ENCODE peak calls at places on chromosomes 3 and 15, in seven cellular contexts. A, E, B, J, F, Y and M are unnamed samples. For H3K4me1, the result is how much of the 10 kb centered on the place peaks cover.

GRCh38 chr15:47820047-47820779 is 102.9 kb downstream of the SEMA6D start:
- DNase-seq in A (no peak), E (no peak), B (no peak), Y (no peak), F (peak), J (no peak), M (no peak)

GRCh38 chr15:28123408-28124023 is 24.4 kb upstream of the OCA2 start:
- DNase-seq in F (peak), A (peak), E (peak), Y (peak), B (peak), J (no peak), M (peak)

GRCh38 chr3:56125358-56126005 is 342.8 kb downstream of the ERC2 start:
- DNase-seq in Y (no peak), E (peak), J (peak), A (no peak), F (peak), B (peak), M (peak)

GRCh38 chr15:73851679-73852078 is 21.7 kb upstream of the TBC1D21 start:
- DNase-seq in F (no peak), J (no peak), B (peak), E (peak), A (no peak), Y (peak), M (no peak)

GRCh38 chr15:54820098-54820497 is 376.6 kb downstream of the RSL24D1 start:
- DNase-seq in Y (no peak), E (no peak), F (no peak), B (no peak), A (no peak), J (no peak), M (no peak)

GRCh38 chr3:117409701-117410459 is 700.3 kb downstream of the TUSC7 start:
- DNase-seq in B (no peak), Y (no peak), J (no peak), A (no peak), E (no peak), F (no peak), M (no peak)

GRCh38 chr3:143337387-143337786 is 217.8 kb downstream of the CHST2 start:
- DNase-seq in A (no peak), E (no peak), J (no peak), Y (no peak), B (no peak), F (no peak), M (no peak)

GRCh38 chr3:184085389-184085852 is 11.4 kb upstream of the HTR3E start:
- DNase-seq in J (no peak), F (no peak), A (no peak), B (peak), E (no peak), Y (no peak), M (no peak)

GRCh38 chr3:60573494-60573893 is 677.8 kb downstream of the FHIT start:
- DNase-seq in A (no peak), Y (no peak), J (no peak), E (peak), F (no peak), B (no peak), M (no peak)

GRCh38 chr3:188052229-188052965 is 101.6 kb upstream of the LPP start:
- DNase-seq in E (peak), F (peak), B (no peak), A (peak), Y (peak), J (peak), M (peak)

GRCh38 chr15:46059921-46060565 is 425.2 kb downstream of the SQOR start:
- DNase-seq in Y (no peak), A (no peak), F (no peak), B (no peak), J (peak), E (peak), M (peak)

GRCh38 chr15:59522988-59523461 is 85.0 kb downstream of the FAM81A start:
- DNase-seq in Y (no peak), E (no peak), J (no peak), F (no peak), A (no peak), B (no peak), M (no peak)

GRCh38 chr15:29059871-29060640 is 174.3 kb downstream of the APBA2 start:
- DNase-seq in A (no peak), B (no peak), J (no peak), E (no peak), Y (no peak), F (no peak), M (no peak)

GRCh38 chr3:177521305-177521704 is 324.0 kb upstream of the TBL1XR1 start:
- DNase-seq in F (no peak), B (no peak), J (no peak), Y (no peak), A (no peak), E (no peak), M (no peak)

GRCh38 chr15:52730163-52730562 is 51.0 kb upstream of the ATOSA start:
- DNase-seq in E (no peak), Y (no peak), A (no peak), B (peak), F (no peak), J (no peak), M (no peak)

GRCh38 chr3:64027708-64028107 is 4.4 kb upstream of the PSMD6 start:
- DNase-seq in A (no peak), B (no peak), F (no peak), E (no peak), Y (no peak), J (no peak), M (no peak)

GRCh38 chr3:78839710-78840109 is 928.1 kb downstream of the ROBO1 start:
- DNase-seq in F (no peak), Y (no peak), E (no peak), B (peak), J (no peak), A (no peak), M (no peak)

GRCh38 chr3:184715943-184716651 is 4.2 kb upstream of the MAGEF1 start:
- DNase-seq in B (no peak), Y (no peak), E (no peak), A (no peak), J (no peak), F (no peak), M (no peak)

GRCh38 chr3:29486087-29486486 is 205.2 kb downstream of the RBMS3 start:
- DNase-seq in F (no peak), Y (no peak), B (peak), E (no peak), J (no peak), A (no peak), M (no peak)

GRCh38 chr3:59872121-59872520 is 822.3 kb upstream of the CFAP20DC start:
- DNase-seq in J (no peak), Y (no peak), E (no peak), A (no peak), F (no peak), B (no peak), M (no peak)

GRCh38 chr15:73109751-73110150 is 57.5 kb downstream of the NEO1 start:
- DNase-seq in Y (no peak), F (no peak), J (no peak), E (no peak), A (no peak), B (no peak), M (no peak)

GRCh38 chr3:186782542-186783069 is 771 bp upstream of the EIF4A2 start:
- DNase-seq in B (no peak), J (no peak), F (no peak), Y (no peak), E (no peak), A (no peak), M (no peak)

GRCh38 chr3:61009025-61009424 is 242.2 kb downstream of the FHIT start:
- DNase-seq in A (no peak), E (peak), Y (no peak), J (no peak), F (no peak), B (no peak), M (no peak)

GRCh38 chr3:72836923-72837322 is 11.3 kb downstream of the SHQ1 start:
- DNase-seq in A (peak), F (no peak), E (peak), B (no peak), Y (no peak), J (peak), M (no peak)

GRCh38 chr3:107598926-107599754 is 76.4 kb downstream of the BBX start:
- DNase-seq in F (peak), Y (peak), J (peak), E (no peak), A (peak), B (peak), M (peak)

GRCh38 chr15:42547926-42548257 is 701 bp downstream of the LRRC57 start:
- DNase-seq in F (no peak), J (no peak), A (no peak), E (no peak), B (no peak), Y (no peak), M (no peak)

GRCh38 chr3:58323795-58324674 is 8.7 kb upstream of the PXK start:
- DNase-seq in J (no peak), Y (no peak), B (no peak), E (no peak), F (no peak), A (no peak), M (no peak)

GRCh38 chr15:42123546-42123945 is 29.2 kb upstream of the PLA2G4D start:
- DNase-seq in F (no peak), Y (no peak), A (no peak), J (no peak), E (no peak), B (no peak), M (no peak)

GRCh38 chr15:45203182-45203581 is 15.4 kb upstream of the SHF start:
- DNase-seq in J (no peak), E (peak), A (no peak), B (no peak), F (no peak), Y (no peak), M (no peak)

GRCh38 chr3:17515445-17516227 is 226.8 kb downstream of the TBC1D5 start:
- DNase-seq in F (no peak), J (no peak), A (no peak), B (peak), Y (no peak), E (no peak), M (no peak)

GRCh38 chr3:190024912-190025311 is 95.8 kb downstream of the P3H2 start:
- DNase-seq in B (no peak), J (no peak), E (no peak), A (no peak), Y (no peak), F (no peak), M (no peak)

GRCh38 chr15:60569596-60569995 is 90.7 kb upstream of the ICE2 start:
- DNase-seq in E (no peak), B (no peak), F (no peak), Y (no peak), J (no peak), A (no peak), M (no peak)
- H3K4me1 ChIP-seq in E (under half), B (under half), F (under half), Y (under half), J (under half), A (under half), M (under half)

GRCh38 chr15:75647370-75648155 is at the start of gene SNX33:
- DNase-seq in A (peak), Y (peak), J (peak), F (peak), E (peak), B (peak), M (peak)
- TF ChIP-seq POLR2A in A (peak), Y (peak), J (peak), F (peak), E (peak), B (peak), M (no peak)

GRCh38 chr3:127030328-127031045 is 47.6 kb downstream of the PLXNA1 start:
- DNase-seq in B (no peak), Y (no peak), J (no peak), F (no peak), E (no peak), A (no peak), M (no peak)

GRCh38 chr3:127032296-127032990 is 49.5 kb downstream of the PLXNA1 start:
- DNase-seq in Y (no peak), J (no peak), B (no peak), A (peak), E (no peak), F (no peak), M (no peak)

GRCh38 chr3:127029521-127030327 is 46.8 kb downstream of the PLXNA1 start:
- DNase-seq in B (no peak), F (no peak), E (no peak), A (no peak), J (no peak), Y (no peak), M (no peak)

GRCh38 chr3:127031845-127032244 is 48.9 kb downstream of the PLXNA1 start:
- DNase-seq in B (no peak), A (peak), J (no peak), E (no peak), Y (no peak), F (no peak), M (no peak)

DNA sequence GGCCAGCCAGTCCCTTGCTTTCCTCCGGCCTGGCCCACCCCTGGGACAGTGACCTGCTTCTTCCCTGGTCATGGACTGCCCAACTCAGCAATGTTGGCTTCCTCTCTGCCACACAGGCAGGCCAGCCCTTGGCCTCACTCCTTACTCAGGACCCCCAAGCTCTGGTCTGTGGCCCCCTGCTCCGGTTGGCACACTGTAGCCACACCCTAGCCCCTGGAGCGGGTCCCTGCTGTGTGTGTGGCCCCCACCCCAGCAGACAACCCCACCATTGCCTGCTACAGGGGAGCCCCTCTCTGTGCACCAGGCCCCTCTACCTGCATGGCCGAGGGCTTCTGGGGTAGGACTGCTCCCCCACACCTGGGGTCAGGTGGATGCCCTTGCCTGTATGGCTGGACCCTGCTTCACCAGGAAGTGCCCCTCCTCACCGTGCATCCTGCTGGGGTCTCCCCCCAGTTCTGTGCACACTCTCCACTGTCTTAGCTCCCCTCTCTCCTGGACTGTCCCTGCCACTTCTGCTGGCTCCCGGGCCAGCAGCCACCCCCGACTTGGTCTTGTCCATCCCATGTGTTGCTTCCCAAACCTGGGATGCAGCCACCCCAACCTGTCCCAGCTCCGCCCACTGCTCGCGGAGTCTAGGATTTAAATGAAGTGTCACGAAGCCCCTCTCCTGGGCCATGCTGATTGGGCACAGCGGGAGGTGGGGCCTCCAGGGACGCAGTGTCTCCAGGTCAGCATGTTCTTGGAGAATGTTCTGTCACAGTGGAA is 48.3 kb downstream of the PLXNA1 start:
- DNase-seq in Y (no peak), J (no peak), E (no peak), A (peak), F (no peak), B (no peak), M (no peak)
- H3K4me1 ChIP-seq in Y (under half), J (under half), E (under half), A (under half), F (under half), B (under half), M (under half)

GRCh38 chr3:47163990-47164848 is at the start of gene SETD2:
- DNase-seq in E (peak), B (peak), J (peak), Y (peak), F (peak), A (peak), M (peak)
- TF ChIP-seq POLR2A in E (no peak), B (peak), J (peak), Y (no peak), F (peak), A (peak), M (peak)

DNA sequence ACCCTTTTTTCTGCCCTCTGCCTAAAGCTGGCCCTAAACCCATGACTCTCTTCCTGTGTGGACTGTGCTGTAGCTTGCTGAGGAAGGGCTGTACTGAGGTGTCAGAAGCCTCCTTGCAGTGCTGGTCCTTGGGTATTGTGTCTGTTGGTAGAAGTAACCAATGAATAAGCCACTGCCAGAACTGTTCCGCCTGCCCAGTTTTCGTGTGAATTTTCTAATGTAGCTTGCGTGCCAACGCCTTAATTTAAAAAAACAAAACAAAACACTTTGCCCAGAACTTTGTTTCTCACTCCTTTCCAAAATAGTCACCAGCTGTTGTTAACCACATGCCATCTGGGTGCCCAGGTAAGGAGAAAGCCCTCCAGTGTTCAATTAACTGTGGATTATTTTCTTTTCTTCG is 101.9 kb downstream of the KLHL25 start:
- DNase-seq in Y (no peak), F (no peak), J (no peak), E (no peak), A (no peak), B (no peak), M (no peak)
- H3K4me1 ChIP-seq in Y (under half), F (under half), J (under half), E (under half), A (half or more), B (under half), M (under half)